ENCODE peak calls at places on chromosome 3, in eight cellular contexts. A, L, H, J, X, Y, U and C are unnamed samples.

GRCh38 chr3:48068886-48069285 is 52.7 kb upstream of the MAP4 start:
- ATAC-seq in J (peak; percentile 38), X (no peak), H (no peak), Y (no peak), A (no peak), L (no peak), U (no peak), C (no peak)

GRCh38 chr3:57972421-57973111 is 35.7 kb upstream of the FLNB start:
- ATAC-seq in U (no peak), A (no peak), J (peak; percentile 74), H (no peak), L (no peak), Y (no peak), X (no peak), C (no peak)

GRCh38 chr3:38227989-38228388 is 37.6 kb upstream of the SLC22A13 start:
- ATAC-seq in H (no peak), U (no peak), J (no peak), Y (no peak), A (no peak), L (no peak), X (no peak), C (peak; percentile 33)

GRCh38 chr3:14352002-14352627 is 50.3 kb upstream of the SLC6A6 start:
- ATAC-seq in H (no peak), Y (peak; percentile 30), A (no peak), U (no peak), L (no peak), X (peak; percentile 49), J (peak; percentile 40), C (no peak)

GRCh38 chr3:123641084-123641462 is 56.2 kb upstream of the HACD2 start:
- ATAC-seq in J (no peak), U (no peak), X (no peak), H (no peak), A (no peak), Y (no peak), L (no peak), C (no peak)

GRCh38 chr3:51966486-51966885 is 768 bp downstream of the PCBP4 start:
- ATAC-seq in U (no peak), X (no peak), A (no peak), H (no peak), Y (no peak), J (no peak), L (no peak), C (no peak)

GRCh38 chr3:71183544-71183943 is 400.0 kb downstream of the FOXP1 start:
- ATAC-seq in X (peak; percentile 60), J (no peak), H (no peak), L (no peak), U (no peak), Y (no peak), A (no peak), C (no peak)

GRCh38 chr3:124398594-124398993 is 331.7 kb upstream of the UMPS start:
- ATAC-seq in X (no peak), J (no peak), H (no peak), L (no peak), U (no peak), Y (no peak), A (no peak), C (no peak)

GRCh38 chr3:50592568-50592967 is 19.0 kb downstream of the CISH start:
- ATAC-seq in H (peak; percentile 16), J (peak; percentile 68), A (no peak), L (no peak), U (no peak), X (no peak), Y (no peak), C (no peak)

GRCh38 chr3:144523396-144523795 is 551.8 kb downstream of the DIPK2A start:
- ATAC-seq in Y (no peak), A (no peak), H (no peak), U (no peak), J (no peak), X (no peak), L (no peak), C (no peak)

GRCh38 chr3:193620650-193621049 is 27.6 kb downstream of the OPA1 start:
- ATAC-seq in X (no peak), L (no peak), J (no peak), Y (peak; percentile 65), U (no peak), A (no peak), H (no peak), C (peak; percentile 95)

GRCh38 chr3:177855021-177855420 is 657.7 kb upstream of the TBL1XR1 start:
- ATAC-seq in Y (no peak), A (no peak), L (no peak), H (no peak), X (no peak), U (no peak), J (no peak), C (no peak)

GRCh38 chr3:129195731-129196256 is 12.1 kb upstream of the CNBP start:
- ATAC-seq in Y (peak; percentile 49), X (no peak), H (no peak), J (peak; percentile 82), L (no peak), A (no peak), U (no peak), C (no peak)

GRCh38 chr3:187744169-187745151 is 808 bp downstream of the BCL6 start:
- ATAC-seq in H (peak; percentile 15), L (peak; percentile 6), X (no peak), U (peak; percentile 12), J (peak; percentile 16), Y (no peak), A (no peak), C (peak; percentile 6)

GRCh38 chr3:8909160-8909559 is 54.1 kb downstream of the RAD18 start:
- ATAC-seq in A (no peak), J (no peak), X (no peak), L (no peak), H (no peak), Y (no peak), U (no peak), C (no peak)

GRCh38 chr3:61796088-61796680 is 234.8 kb downstream of the PTPRG start:
- ATAC-seq in H (no peak), U (no peak), X (no peak), L (no peak), J (no peak), A (no peak), Y (no peak), C (no peak)

GRCh38 chr3:183563686-183563941 is 8.1 kb upstream of the KLHL6 start:
- ATAC-seq in A (no peak), Y (no peak), H (no peak), J (no peak), U (no peak), X (no peak), L (no peak), C (no peak)

GRCh38 chr3:81823882-81824395 is 62.5 kb upstream of the GBE1 start:
- ATAC-seq in J (no peak), H (no peak), L (no peak), U (no peak), X (peak; percentile 82), A (no peak), Y (no peak), C (no peak)

GRCh38 chr3:101876142-101876541 is 26.8 kb downstream of the NFKBIZ start:
- ATAC-seq in X (peak; percentile 72), Y (no peak), U (no peak), H (no peak), A (no peak), J (no peak), L (no peak), C (no peak)

GRCh38 chr3:14478943-14479550 is 61.1 kb downstream of the GRIP2 start:
- ATAC-seq in J (no peak), H (no peak), X (no peak), Y (no peak), L (no peak), A (no peak), U (no peak), C (no peak)